ENCODE peak calls at places on chromosomes 5 and 9, in four cellular contexts. B is caudate nucleus, Y is esophagus squamous epithelium, U is HuH-7. E is an unnamed sample.

GRCh38 chr9:108634669-108635462 is 220.9 kb downstream of the ACTL7B start:
- DNase-seq in B (no peak), Y (no peak), U (no peak), E (no peak)

GRCh38 chr5:3590967-3591900 is 4.4 kb upstream of the IRX1 start:
- DNase-seq in B (no peak), Y (no peak), U (no peak), E (no peak)

GRCh38 chr5:134902071-134902801 is 2.7 kb upstream of the PCBD2 start:
- DNase-seq in B (peak; percentile 26), Y (no peak), U (no peak), E (peak; percentile 5)

GRCh38 chr5:178198706-178199105 is 5.6 kb upstream of the HNRNPAB start:
- DNase-seq in B (no peak), Y (no peak), U (no peak), E (no peak)

GRCh38 chr9:27750571-27750970 is 177.3 kb upstream of the C9orf72 start:
- DNase-seq in B (peak; percentile 23), Y (no peak), U (no peak), E (no peak)

GRCh38 chr5:168215646-168216045 is 75.8 kb upstream of the WWC1 start:
- DNase-seq in B (no peak), Y (no peak), U (no peak), E (no peak)

GRCh38 chr5:7078901-7079300 is 317.0 kb upstream of the ADCY2 start:
- DNase-seq in B (peak; percentile 9), Y (no peak), U (peak; percentile 4), E (no peak)

GRCh38 chr5:55570026-55570425 is 35.3 kb upstream of the PLPP1 start:
- DNase-seq in B (no peak), Y (no peak), U (no peak), E (no peak)

GRCh38 chr5:89190515-89191265 is 307.7 kb upstream of the MEF2C start:
- DNase-seq in B (no peak), Y (no peak), U (no peak), E (no peak)

GRCh38 chr5:146646441-146646840 is 130.5 kb upstream of the GPR151 start:
- DNase-seq in B (no peak), Y (no peak), U (no peak), E (no peak)

GRCh38 chr9:93110400-93110855 is 14.4 kb downstream of the CARD19 start:
- DNase-seq in B (no peak), Y (no peak), U (no peak), E (no peak)

GRCh38 chr5:138448481-138449398 is 9.9 kb downstream of the REEP2 start:
- DNase-seq in B (peak; percentile 52), Y (no peak), U (no peak), E (no peak)

GRCh38 chr5:53890490-53890889 is 330.1 kb downstream of the NDUFS4 start:
- DNase-seq in B (no peak), Y (no peak), U (no peak), E (no peak)

GRCh38 chr5:96893342-96893741 is 17.0 kb downstream of the ERAP2 start:
- DNase-seq in B (no peak), Y (no peak), U (no peak), E (no peak)

GRCh38 chr9:125254231-125254630 is 7.4 kb upstream of the GAPVD1 start:
- DNase-seq in B (no peak), Y (no peak), U (no peak), E (no peak)

GRCh38 chr5:179978792-179979191 is 71.1 kb upstream of the TBC1D9B start:
- DNase-seq in B (no peak), Y (no peak), U (no peak), E (no peak)

GRCh38 chr9:121183666-121184423 is 17.8 kb downstream of the RAB14 start:
- DNase-seq in B (no peak), Y (no peak), U (no peak), E (no peak)

GRCh38 chr5:175479125-175479881 is 943 bp downstream of the SFXN1 start:
- DNase-seq in B (no peak), Y (no peak), U (no peak), E (no peak)

GRCh38 chr5:72556351-72557146 is 49.3 kb upstream of the ZNF366 start:
- DNase-seq in B (no peak), Y (no peak), U (peak; percentile 60), E (peak; percentile 67)

GRCh38 chr5:135266975-135267374 is 132.1 kb downstream of the MACROH2A1 start:
- DNase-seq in B (no peak), Y (no peak), U (no peak), E (no peak)

GRCh38 chr5:145408048-145408341 is 427.1 kb downstream of the PRELID2 start:
- DNase-seq in B (no peak), Y (no peak), U (no peak), E (no peak)

GRCh38 chr5:68383888-68384310 is 168.3 kb downstream of the PIK3R1 start:
- DNase-seq in B (no peak), Y (no peak), U (no peak), E (no peak)

GRCh38 chr5:173916233-173916632 is 28.1 kb downstream of the CPEB4 start:
- DNase-seq in B (no peak), Y (no peak), U (no peak), E (no peak)

E was measured in occipital lobe.